ENCODE peak calls at places on chromosome 15, in eight cellular contexts. E is HEK293T; Q is GM12891; W is RCC 7860; G is RWPE1; X is stimulated activated CD4-positive, alpha-beta T cell treated with anti-CD3 and anti-CD28 coated beads, Interleukin-15, amount 100 ng/mL, for 1 hour; P is HS-27A; J is NCI-H1048. O is an unnamed sample.

GRCh38 chr15:28131400-28131799 is 32.3 kb upstream of the OCA2 start:
- DNase-seq in E (no peak), X (no peak), P (no peak), G (no peak), W (no peak), Q (no peak), J (no peak), O (no peak)

GRCh38 chr15:101024111-101024695 is 105.0 kb downstream of the LRRK1 start:
- DNase-seq in J (no peak), E (no peak), Q (no peak), X (no peak), G (no peak), W (no peak), P (no peak), O (peak)

GRCh38 chr15:98900382-98900781 is 107.2 kb downstream of the PGPEP1L start:
- DNase-seq in Q (no peak), W (no peak), E (no peak), P (peak), X (no peak), J (no peak), G (no peak), O (peak)

GRCh38 chr15:71743861-71744382 is 66.4 kb upstream of the NR2E3 start:
- DNase-seq in Q (peak), X (no peak), P (no peak), E (peak), W (peak), J (no peak), G (peak), O (peak)

GRCh38 chr15:91530951-91531582 is 322.4 kb upstream of the SLCO3A1 start:
- DNase-seq in G (no peak), J (no peak), Q (no peak), E (no peak), X (no peak), P (no peak), W (no peak), O (no peak)

GRCh38 chr15:84649706-84650105 is 4.4 kb downstream of the WDR73 start:
- DNase-seq in P (no peak), X (no peak), G (no peak), J (no peak), W (no peak), E (no peak), Q (no peak), O (peak)

GRCh38 chr15:88324241-88325065 is 67.9 kb upstream of the NTRK3 start:
- DNase-seq in P (no peak), E (no peak), X (no peak), J (no peak), G (no peak), W (peak), Q (no peak), O (no peak)

GRCh38 chr15:40051616-40052415 is 12.8 kb upstream of the SRP14 start:
- DNase-seq in X (no peak), E (no peak), Q (no peak), W (no peak), P (no peak), G (no peak), J (no peak), O (no peak)

GRCh38 chr15:81948751-81949150 is 97.1 kb downstream of the MEX3B start:
- DNase-seq in G (no peak), Q (no peak), W (no peak), P (no peak), J (no peak), X (no peak), E (no peak), O (no peak)

GRCh38 chr15:80563372-80563997 is 131.6 kb upstream of the ABHD17C start:
- DNase-seq in Q (no peak), W (no peak), X (no peak), P (no peak), J (no peak), G (no peak), E (no peak), O (no peak)

GRCh38 chr15:90571063-90571541 is 41.4 kb downstream of the CRTC3 start:
- DNase-seq in W (peak), Q (no peak), P (no peak), E (no peak), G (no peak), X (no peak), J (no peak), O (no peak)

GRCh38 chr15:28876131-28876844 is 9.5 kb upstream of the APBA2 start:
- DNase-seq in W (no peak), Q (no peak), G (no peak), X (no peak), P (no peak), E (no peak), J (no peak), O (no peak)

GRCh38 chr15:67998599-67999122 is 55.5 kb upstream of the PIAS1 start:
- DNase-seq in X (no peak), G (peak), E (no peak), Q (no peak), J (no peak), P (peak), W (no peak), O (peak)

GRCh38 chr15:66862878-66863335 is 160.9 kb downstream of the SMAD6 start:
- DNase-seq in J (peak), W (peak), Q (peak), G (peak), E (peak), P (peak), X (peak), O (peak)

GRCh38 chr15:73655724-73656123 is 22.5 kb upstream of the NPTN start:
- DNase-seq in W (no peak), Q (no peak), E (no peak), G (no peak), J (no peak), X (no peak), P (no peak), O (no peak)

GRCh38 chr15:38438031-38438986 is 15.6 kb upstream of the FAM98B start:
- DNase-seq in X (no peak), G (no peak), P (no peak), J (no peak), E (no peak), Q (no peak), W (no peak), O (peak)

GRCh38 chr15:63553388-63553791 is 43.8 kb upstream of the FBXL22 start:
- DNase-seq in P (peak), J (no peak), Q (no peak), G (peak), X (no peak), W (peak), E (no peak), O (peak)

GRCh38 chr15:46077220-46077619 is 442.4 kb downstream of the SQOR start:
- DNase-seq in G (no peak), Q (no peak), J (no peak), P (no peak), W (no peak), E (no peak), X (no peak), O (no peak)

GRCh38 chr15:67144609-67145306 is 79.4 kb downstream of the SMAD3 start:
- DNase-seq in W (peak), P (no peak), X (no peak), J (no peak), Q (no peak), G (no peak), E (no peak), O (peak)

GRCh38 chr15:99522288-99522687 is 43.5 kb upstream of the MEF2A start:
- DNase-seq in Q (no peak), W (no peak), X (no peak), E (no peak), G (no peak), P (no peak), J (no peak), O (no peak)

GRCh38 chr15:28989239-28989830 is 103.6 kb downstream of the APBA2 start:
- DNase-seq in Q (no peak), X (no peak), J (peak), G (no peak), P (no peak), E (peak), W (no peak), O (peak)

GRCh38 chr15:99328673-99329072 is 77.4 kb downstream of the LRRC28 start:
- DNase-seq in E (no peak), P (no peak), W (no peak), Q (no peak), G (no peak), J (no peak), X (no peak), O (no peak)

GRCh38 chr15:71811036-71811736 is 832 bp downstream of the NR2E3 start:
- DNase-seq in P (no peak), E (no peak), X (no peak), J (no peak), G (no peak), W (no peak), Q (no peak), O (no peak)

GRCh38 chr15:64122936-64123351 is 27.2 kb downstream of the SNX1 start:
- DNase-seq in W (no peak), J (no peak), Q (no peak), X (no peak), G (no peak), P (no peak), E (no peak), O (no peak)

GRCh38 chr15:77063249-77063648 is 7.7 kb downstream of the TSPAN3 start:
- DNase-seq in G (no peak), W (no peak), J (no peak), Q (no peak), P (no peak), X (no peak), E (no peak), O (no peak)

GRCh38 chr15:90808517-90808939 is 59.9 kb upstream of the FURIN start:
- DNase-seq in P (no peak), X (no peak), W (no peak), J (no peak), E (no peak), G (no peak), Q (no peak), O (no peak)

GRCh38 chr15:83698294-83698693 is 44.4 kb downstream of the ADAMTSL3 start:
- DNase-seq in Q (no peak), P (no peak), X (no peak), J (no peak), E (no peak), G (peak), W (peak), O (peak)